ENCODE peak calls at places on chromosomes 12 and 14, in six cellular contexts. L is thyroid gland, A is AG10803, N is B cell, C is progenitor cell of endocrine pancreas, E is heart right ventricle. Y is an unnamed sample.

GRCh38 chr12:50032516-50033316 is 7.4 kb upstream of the RACGAP1 start:
- DNase-seq in A (no peak), E (peak; percentile 20), L (no peak), C (no peak), N (peak; percentile 45), Y (no peak)

GRCh38 chr14:71309756-71310155 is 402.5 kb downstream of the PCNX1 start:
- DNase-seq in L (no peak), C (no peak), E (no peak), N (no peak), A (no peak), Y (no peak)

GRCh38 chr12:87368259-87368658 is 660.9 kb downstream of the C12orf50 start:
- DNase-seq in E (no peak), C (no peak), L (no peak), A (no peak), N (no peak), Y (no peak)

GRCh38 chr12:52054838-52055741 is 3.8 kb downstream of the NR4A1 start:
- DNase-seq in L (no peak), E (no peak), N (no peak), C (no peak), A (no peak), Y (no peak)

GRCh38 chr14:101335061-101335661 is 226.1 kb upstream of the DIO3 start:
- DNase-seq in E (no peak), L (no peak), N (no peak), A (no peak), C (no peak), Y (no peak)

GRCh38 chr14:30064454-30064853 is 136.8 kb upstream of the PRKD1 start:
- DNase-seq in N (no peak), L (no peak), C (no peak), A (peak; percentile 76), E (no peak), Y (no peak)

GRCh38 chr12:18819471-18819870 is 81.6 kb downstream of the CAPZA3 start:
- DNase-seq in N (no peak), A (no peak), L (no peak), C (no peak), E (no peak), Y (no peak)

GRCh38 chr12:89278862-89279261 is 73.4 kb downstream of the DUSP6 start:
- DNase-seq in C (no peak), A (no peak), N (no peak), E (no peak), L (no peak), Y (no peak)

GRCh38 chr14:91366749-91367148 is 50.9 kb downstream of the CCDC88C start:
- DNase-seq in N (no peak), C (no peak), A (no peak), E (no peak), L (no peak), Y (no peak)

GRCh38 chr14:55074662-55075061 is 23.2 kb downstream of the MAPK1IP1L start:
- DNase-seq in C (no peak), N (no peak), A (peak; percentile 35), L (no peak), E (no peak), Y (no peak)

GRCh38 chr14:104037903-104038302 is 47.6 kb upstream of the ASPG start:
- DNase-seq in N (no peak), L (peak; percentile 87), A (no peak), E (peak; percentile 18), C (no peak), Y (no peak)

GRCh38 chr14:77682158-77682553 is 25.7 kb downstream of the ALKBH1 start:
- DNase-seq in N (no peak), E (no peak), C (no peak), L (no peak), A (peak; percentile 18), Y (no peak)

GRCh38 chr14:63991833-63992232 is 139.0 kb downstream of the SYNE2 start:
- DNase-seq in N (no peak), L (no peak), A (no peak), E (no peak), C (no peak), Y (no peak)

GRCh38 chr12:53299454-53300180 is at the start of gene MYG1:
- DNase-seq in A (peak; percentile 84), C (peak; percentile 51), N (peak; percentile 87), L (peak; percentile 83), E (peak; percentile 88), Y (peak; percentile 70)
- TF ChIP-seq CTCF in A (peak; percentile 30), C (peak; percentile 37), N (peak; percentile 34), L (no peak), E (peak; percentile 49), Y (peak; percentile 19)

DNA sequence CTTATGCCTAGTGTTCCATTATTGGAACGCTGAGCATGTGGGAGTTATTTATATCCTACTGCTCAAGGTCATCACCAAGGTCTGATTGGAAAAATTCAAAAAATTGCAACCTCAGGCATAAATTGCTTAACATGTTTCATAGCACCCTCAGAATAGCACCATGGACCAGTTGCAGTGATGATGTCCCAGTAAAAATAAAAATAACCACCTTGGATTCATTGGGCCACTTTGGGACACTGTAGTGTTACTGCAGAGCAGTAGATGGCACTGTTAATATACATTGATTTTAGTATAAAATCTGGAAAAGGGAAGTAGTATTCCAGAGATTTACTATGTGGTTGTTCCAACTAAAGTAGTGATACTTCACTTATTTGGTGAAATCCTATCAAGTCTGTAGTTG is 31.0 kb upstream of the PTCSC3 start:
- DNase-seq in N (no peak), E (no peak), C (no peak), L (no peak), A (no peak), Y (no peak)
- TF ChIP-seq CTCF in N (no peak), E (peak; percentile 23), C (peak; percentile 40), L (no peak), A (peak; percentile 53), Y (no peak)

DNA sequence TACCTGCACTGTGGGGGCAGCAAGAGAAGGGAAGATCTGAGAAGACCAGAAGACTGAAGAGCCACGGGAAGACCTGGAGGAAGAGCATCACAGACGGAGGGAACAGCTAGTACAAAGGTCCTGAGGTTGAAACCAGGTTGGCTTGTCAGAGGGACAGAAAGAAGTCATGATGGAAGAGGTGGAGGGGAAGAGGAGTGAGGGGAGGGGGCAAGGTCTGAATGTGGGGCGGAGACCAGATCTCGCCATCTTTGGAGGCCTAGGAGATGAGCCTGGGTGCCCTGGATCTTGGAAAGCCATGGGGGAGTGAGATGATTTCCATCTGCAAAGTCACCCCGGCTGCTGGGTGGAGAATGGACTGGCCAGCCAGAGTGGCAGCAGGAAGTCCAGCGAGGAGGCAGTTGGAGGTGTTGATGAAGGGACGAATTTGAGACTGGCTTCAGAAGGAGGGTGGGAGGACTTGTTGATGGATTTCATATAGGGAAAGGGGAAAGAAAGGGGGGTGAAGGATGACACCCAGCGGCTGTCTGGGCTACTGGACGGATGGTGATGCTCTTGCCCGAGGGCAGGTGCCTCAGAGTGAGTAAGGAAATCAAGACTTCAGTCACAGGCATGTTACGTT is 14.6 kb upstream of the UBC start:
- DNase-seq in N (no peak), C (no peak), A (no peak), L (no peak), E (no peak), Y (no peak)
- TF ChIP-seq CTCF in N (no peak), C (no peak), A (no peak), L (no peak), E (no peak), Y (no peak)

GRCh38 chr14:61296707-61297502 is 15.8 kb upstream of the TMEM30B start:
- DNase-seq in E (no peak), N (peak; percentile 30), L (no peak), C (no peak), A (peak; percentile 34), Y (no peak)
- TF ChIP-seq CTCF in E (peak; percentile 82), N (peak; percentile 73), L (peak; percentile 44), C (peak; percentile 74), A (peak; percentile 79), Y (peak; percentile 89)

DNA sequence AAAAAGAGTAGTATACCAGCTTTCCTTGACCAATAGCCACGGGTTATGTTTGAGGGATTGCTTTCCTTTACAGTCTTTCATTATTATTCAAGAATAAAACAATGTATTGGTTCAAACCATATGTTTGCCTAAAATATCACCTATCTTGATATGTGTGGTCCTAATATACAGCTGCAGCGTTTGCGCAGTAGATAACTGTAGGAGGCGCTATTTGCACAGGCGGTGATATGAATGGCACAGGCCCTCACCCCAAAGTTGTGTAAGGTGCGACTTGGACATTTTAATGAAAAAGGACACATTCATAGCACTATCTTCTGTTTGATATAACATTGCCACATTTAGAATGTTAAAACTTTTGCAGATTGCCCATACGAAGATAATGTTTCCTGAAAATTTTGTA is 298.4 kb downstream of the TRHDE start:
- DNase-seq in E (no peak), L (no peak), C (no peak), N (peak; percentile 5), A (no peak), Y (no peak)
- TF ChIP-seq CTCF in E (no peak), L (no peak), C (peak; percentile 54), N (no peak), A (no peak), Y (no peak)

DNA sequence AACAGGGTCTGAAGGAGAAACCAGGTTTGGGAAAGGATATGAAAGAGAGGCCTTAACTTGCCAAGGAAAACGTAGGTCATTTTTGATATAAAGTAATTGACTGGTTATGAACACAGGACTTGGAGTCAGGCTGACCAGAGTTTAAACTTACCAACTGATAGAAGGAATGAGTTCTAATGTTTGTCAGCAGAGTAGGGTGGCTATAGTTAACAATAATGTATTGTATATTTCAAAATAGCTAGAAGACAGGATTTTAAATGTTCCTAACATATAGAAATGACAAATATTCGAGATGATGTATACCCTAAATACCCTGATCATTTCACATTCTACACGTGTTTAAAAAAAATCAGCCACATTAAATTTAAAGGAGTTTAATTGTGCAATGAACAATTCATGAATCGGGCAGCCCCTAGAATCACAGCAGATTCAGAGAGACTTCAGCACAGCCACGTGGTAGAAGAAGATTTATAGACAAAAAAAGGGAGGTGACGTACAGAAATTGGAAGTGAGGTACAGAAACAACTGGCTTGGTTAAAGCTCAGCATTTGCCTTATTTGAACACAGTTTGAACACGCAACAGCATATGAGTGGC is 52.5 kb upstream of the PLEKHG7 start:
- DNase-seq in C (no peak), L (no peak), A (no peak), N (no peak), E (no peak), Y (no peak)
- TF ChIP-seq CTCF in C (no peak), L (no peak), A (no peak), N (peak; percentile 30), E (no peak), Y (peak; percentile 2)

DNA sequence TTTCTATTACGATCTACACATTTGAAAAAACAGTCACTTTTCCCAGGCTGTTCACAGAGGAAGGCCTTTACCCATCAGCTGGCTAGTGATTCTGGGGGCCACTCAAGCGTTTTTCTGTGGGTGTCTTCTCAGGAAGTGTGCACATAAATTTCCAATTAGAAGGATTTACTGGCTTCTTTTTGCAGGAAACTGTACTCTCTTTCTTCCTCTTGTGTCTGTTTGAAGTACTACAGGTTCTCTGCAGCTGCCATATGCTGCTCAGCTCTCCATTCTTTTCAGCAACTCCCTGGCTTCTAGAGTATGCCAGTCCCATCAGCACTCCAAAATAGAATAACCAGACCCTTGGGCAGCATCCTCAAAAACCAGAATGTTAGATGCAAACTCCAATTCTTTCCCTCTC is 110.4 kb upstream of the NAV3 start:
- DNase-seq in N (no peak), L (no peak), C (no peak), A (no peak), E (no peak), Y (no peak)
- TF ChIP-seq CTCF in N (no peak), L (no peak), C (peak; percentile 29), A (peak; percentile 44), E (no peak), Y (no peak)

GRCh38 chr14:80636071-80636470 is 305.5 kb downstream of the CEP128 start:
- DNase-seq in C (no peak), A (peak; percentile 18), N (no peak), E (no peak), L (no peak), Y (no peak)
- TF ChIP-seq CTCF in C (peak; percentile 40), A (peak; percentile 34), N (no peak), E (no peak), L (no peak), Y (no peak)